ENCODE peak calls at places on chromosomes 5 and 9, in four cellular contexts. H, W, A and R are unnamed samples.
A peak's percentile ranks its signal among the peaks of the same experiment; 100 is the strongest.

GRCh38 chr5:127838661-127839060 is 135.5 kb downstream of the CCDC192 start:
- DNase-seq in H (peak; percentile 18), W (peak; percentile 64), A (no peak), R (peak; percentile 22)

GRCh38 chr9:10268500-10269485 is 344.0 kb downstream of the PTPRD start:
- DNase-seq in H (peak; percentile 77), W (peak; percentile 12), A (no peak), R (peak; percentile 8)

GRCh38 chr9:87812375-87813118 is 70.1 kb upstream of the SPATA31E1 start:
- DNase-seq in H (peak; percentile 36), W (peak; percentile 66), A (no peak), R (peak; percentile 58)

GRCh38 chr9:83512621-83513020 is 25.6 kb downstream of the FRMD3 start:
- DNase-seq in H (no peak), W (no peak), A (no peak), R (no peak)

GRCh38 chr5:139985733-139986132 is 57.4 kb downstream of the NRG2 start:
- DNase-seq in H (no peak), W (peak; percentile 68), A (no peak), R (peak; percentile 93)

GRCh38 chr5:51731641-51732040 is 348.4 kb downstream of the ISL1 start:
- DNase-seq in H (no peak), W (no peak), A (no peak), R (no peak)

GRCh38 chr5:59648949-59649921 is 244.3 kb downstream of the PDE4D start:
- DNase-seq in H (no peak), W (no peak), A (no peak), R (no peak)

GRCh38 chr9:135885100-135885853 is 22.1 kb downstream of the CAMSAP1 start:
- DNase-seq in H (no peak), W (peak; percentile 60), A (no peak), R (no peak)

GRCh38 chr5:10653033-10653432 is 89.2 kb downstream of the ANKRD33B start:
- DNase-seq in H (no peak), W (peak; percentile 35), A (peak; percentile 44), R (no peak)

GRCh38 chr5:95620030-95620869 is at the start of gene GPR150:
- DNase-seq in H (peak; percentile 48), W (peak; percentile 37), A (no peak), R (peak; percentile 18)

GRCh38 chr5:17964067-17964466 is 329.8 kb downstream of the TAF11L14 start:
- DNase-seq in H (no peak), W (no peak), A (no peak), R (no peak)

GRCh38 chr9:132172185-132172584 is 10.3 kb downstream of the NTNG2 start:
- DNase-seq in H (no peak), W (no peak), A (no peak), R (no peak)

GRCh38 chr9:98214811-98215210 is 22.4 kb upstream of the CORO2A start:
- DNase-seq in H (no peak), W (no peak), A (no peak), R (no peak)

GRCh38 chr9:69822091-69822750 is 1.6 kb downstream of the CFAP95 start:
- DNase-seq in H (no peak), W (peak; percentile 81), A (no peak), R (peak; percentile 23)

GRCh38 chr5:128591598-128592455 is 53.8 kb upstream of the FBN2 start:
- DNase-seq in H (no peak), W (no peak), A (no peak), R (no peak)

GRCh38 chr5:53256746-53257145 is 147.2 kb upstream of the MOCS2 start:
- DNase-seq in H (no peak), W (peak; percentile 89), A (no peak), R (peak; percentile 34)

GRCh38 chr9:105405514-105406131 is 42.2 kb upstream of the FSD1L start:
- DNase-seq in H (no peak), W (peak; percentile 21), A (no peak), R (peak; percentile 37)

GRCh38 chr9:111350556-111350955 is 20.5 kb upstream of the OR2K2 start:
- DNase-seq in H (no peak), W (peak; percentile 67), A (no peak), R (no peak)

GRCh38 chr5:167736992-167737391 is 554.5 kb upstream of the WWC1 start:
- DNase-seq in H (no peak), W (no peak), A (no peak), R (no peak)

GRCh38 chr5:83721878-83722779 is 1.5 kb upstream of the HAPLN1 start:
- DNase-seq in H (peak; percentile 84), W (peak; percentile 63), A (peak; percentile 46), R (peak; percentile 8)

GRCh38 chr5:96572864-96573512 is 89.2 kb upstream of the CAST start:
- DNase-seq in H (no peak), W (peak; percentile 99), A (no peak), R (peak; percentile 93)

GRCh38 chr5:51382759-51383493 is at the start of gene ISL1:
- DNase-seq in H (peak; percentile 77), W (peak; percentile 55), A (no peak), R (peak; percentile 94)

GRCh38 chr9:108053555-108054061 is 564.0 kb upstream of the KLF4 start:
- DNase-seq in H (no peak), W (peak; percentile 80), A (peak; percentile 69), R (peak; percentile 64)

GRCh38 chr5:123186762-123187161 is 97.7 kb downstream of the PRDM6 start:
- DNase-seq in H (no peak), W (no peak), A (no peak), R (no peak)

GRCh38 chr9:86601697-86602096 is 247.5 kb upstream of the TUT7 start:
- DNase-seq in H (no peak), W (peak; percentile 50), A (no peak), R (no peak)

GRCh38 chr9:20611751-20612287 is 10.5 kb downstream of the MLLT3 start:
- DNase-seq in H (no peak), W (peak; percentile 84), A (no peak), R (peak; percentile 76)

DNA sequence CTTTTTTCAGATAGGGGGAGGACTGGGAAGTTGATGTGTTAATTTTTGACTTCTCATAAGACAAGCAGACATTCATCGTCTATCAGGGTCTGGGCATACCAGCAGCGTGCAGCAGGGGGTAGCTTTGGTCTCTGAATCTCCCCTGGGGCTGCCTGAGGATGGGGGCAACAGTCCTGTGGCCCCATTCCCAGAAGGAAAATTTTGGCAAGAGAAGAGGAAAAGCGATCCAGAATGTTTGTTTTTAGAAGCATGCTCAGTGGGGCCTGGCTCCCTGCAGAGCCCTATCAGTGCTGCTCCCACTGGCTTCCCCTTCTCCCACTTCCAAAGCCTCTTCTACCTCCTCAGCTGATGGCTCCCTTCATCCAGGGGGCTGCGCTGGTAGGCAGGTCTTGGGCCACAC is 194.8 kb upstream of the IL12B start:
- DNase-seq in H (no peak), W (no peak), A (no peak), R (no peak)
- TF ChIP-seq CTCF in H (no peak), W (peak; percentile 15), A (no peak), R (no peak)

DNA sequence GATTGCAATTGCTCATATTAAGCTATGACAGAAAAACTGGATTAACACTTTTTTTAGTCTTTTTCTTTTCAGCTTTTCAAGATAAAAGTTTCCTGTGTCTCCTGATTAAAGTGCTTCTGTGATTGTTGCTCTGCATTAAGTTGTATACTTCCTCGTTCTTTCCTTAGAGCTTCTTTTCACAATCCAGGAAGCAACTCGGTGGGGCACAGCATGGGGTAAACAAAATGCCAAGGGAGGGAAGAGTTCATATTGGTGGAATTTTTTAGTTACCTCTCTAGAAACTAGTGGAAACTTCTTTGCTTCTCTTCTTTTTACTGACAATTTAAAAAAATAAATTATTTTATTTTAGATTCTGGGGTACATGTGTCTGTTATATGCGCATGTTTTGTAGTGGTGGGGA is 37.8 kb upstream of the ARRDC3 start:
- DNase-seq in H (no peak), W (no peak), A (no peak), R (no peak)
- TF ChIP-seq CTCF in H (no peak), W (no peak), A (no peak), R (no peak)

GRCh38 chr5:135553688-135554462 is 18.1 kb upstream of the NEUROG1 start:
- DNase-seq in H (peak; percentile 34), W (peak; percentile 7), A (no peak), R (peak; percentile 28)
- TF ChIP-seq CTCF in H (no peak), W (peak; percentile 38), A (no peak), R (peak; percentile 64)

GRCh38 chr5:64678400-64678799 is 11.9 kb upstream of the SHISAL2B start:
- DNase-seq in H (no peak), W (no peak), A (no peak), R (no peak)

GRCh38 chr5:64680289-64680688 is 10.0 kb upstream of the SHISAL2B start:
- DNase-seq in H (peak; percentile 26), W (no peak), A (no peak), R (peak; percentile 4)

DNA sequence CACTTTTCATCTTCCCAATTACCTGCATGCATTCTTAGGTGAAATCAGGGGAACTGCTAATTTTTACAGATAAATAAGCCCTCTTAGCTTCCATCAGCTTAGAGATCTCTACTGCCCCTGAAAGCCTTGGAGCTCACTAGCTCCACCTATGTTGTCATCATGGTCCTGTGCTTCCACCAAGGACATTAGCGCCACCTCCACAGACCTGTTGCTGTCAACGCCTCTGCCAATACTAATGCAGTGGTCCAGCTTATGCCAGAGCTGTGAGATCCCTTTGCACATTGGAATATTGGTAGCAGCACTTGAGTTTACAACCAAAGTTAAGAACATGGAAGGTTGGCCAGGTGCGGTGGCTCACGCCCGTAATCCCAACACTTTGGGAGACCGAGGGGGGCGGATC is 7.7 kb upstream of the SHISAL2B start:
- DNase-seq in H (no peak), W (no peak), A (no peak), R (no peak)
- TF ChIP-seq CTCF in H (no peak), W (no peak), A (no peak), R (no peak)